ENCODE peak calls at places on chromosomes 13 and 19, in four cellular contexts. G, V, K and X are unnamed samples.

GRCh38 chr13:26941345-26942174 is 181.0 kb upstream of the GPR12 start:
- DNase-seq in G (no peak), V (no peak), K (no peak), X (no peak)

GRCh38 chr19:7509625-7510024 is 6.3 kb upstream of the ZNF358 start:
- DNase-seq in G (no peak), V (no peak), K (no peak), X (no peak)

GRCh38 chr13:101323601-101324000 is 92.7 kb downstream of the NALCN start:
- DNase-seq in G (no peak), V (no peak), K (no peak), X (no peak)

GRCh38 chr19:16193466-16193865 is 4.2 kb upstream of the AP1M1 start:
- DNase-seq in G (no peak), V (no peak), K (no peak), X (no peak)

GRCh38 chr19:4328243-4328990 is 10.2 kb downstream of the STAP2 start:
- DNase-seq in G (peak; percentile 98), V (peak; percentile 84), K (peak; percentile 89), X (peak; percentile 87)

GRCh38 chr19:8052464-8052859 is at the start of gene CCL25:
- DNase-seq in G (no peak), V (no peak), K (no peak), X (no peak)

GRCh38 chr19:46691104-46691503 is 25.8 kb downstream of the PRKD2 start:
- DNase-seq in G (no peak), V (no peak), K (no peak), X (no peak)

GRCh38 chr19:39759457-39760184 is 19.0 kb upstream of the LEUTX start:
- DNase-seq in G (no peak), V (no peak), K (no peak), X (no peak)

GRCh38 chr13:45331981-45332830 is 8.8 kb downstream of the TPT1 start:
- DNase-seq in G (no peak), V (no peak), K (no peak), X (no peak)

GRCh38 chr13:19050901-19051300 is 130.7 kb downstream of the TUBA3C start:
- DNase-seq in G (no peak), V (no peak), K (no peak), X (no peak)